ENCODE peak calls at places on chromosomes 16 and 17, in six cellular contexts. W, F, G, Q, I and N are unnamed samples.

GRCh38 chr16:20398603-20399002 is 5.9 kb downstream of the PDILT start:
- DNase-seq in W (no peak), F (no peak), G (no peak), Q (no peak), I (no peak), N (no peak)

GRCh38 chr16:11796227-11797165 is 562 bp downstream of the ZC3H7A start:
- DNase-seq in W (no peak), F (peak; percentile 70), G (no peak), Q (no peak), I (peak; percentile 44), N (peak; percentile 68)

GRCh38 chr16:49833055-49833454 is 22.9 kb downstream of the ZNF423 start:
- DNase-seq in W (no peak), F (no peak), G (no peak), Q (no peak), I (no peak), N (peak; percentile 44)

GRCh38 chr16:763386-763785 is 2.9 kb downstream of the MSLN start:
- DNase-seq in W (no peak), F (no peak), G (no peak), Q (no peak), I (no peak), N (no peak)

GRCh38 chr17:2418572-2418971 is 17.7 kb upstream of the MNT start:
- DNase-seq in W (no peak), F (no peak), G (no peak), Q (no peak), I (no peak), N (no peak)

GRCh38 chr17:17783825-17784598 is 52.8 kb downstream of the SREBF1 start:
- DNase-seq in W (no peak), F (peak; percentile 68), G (no peak), Q (no peak), I (no peak), N (peak; percentile 58)

GRCh38 chr17:27741361-27741861 is 58.9 kb downstream of the NOS2 start:
- DNase-seq in W (no peak), F (no peak), G (no peak), Q (peak; percentile 21), I (no peak), N (no peak)

GRCh38 chr17:82793974-82794620 is 42.2 kb downstream of the TBCD start:
- DNase-seq in W (no peak), F (no peak), G (no peak), Q (no peak), I (no peak), N (no peak)

GRCh38 chr17:81276781-81277180 is 18.3 kb downstream of the SLC38A10 start:
- DNase-seq in W (no peak), F (no peak), G (no peak), Q (no peak), I (no peak), N (peak; percentile 30)

GRCh38 chr17:31722251-31723056 is 136.6 kb downstream of the COPRS start:
- DNase-seq in W (no peak), F (no peak), G (no peak), Q (no peak), I (no peak), N (no peak)

GRCh38 chr16:24846548-24847357 is 990 bp downstream of the SLC5A11 start:
- DNase-seq in W (no peak), F (no peak), G (no peak), Q (no peak), I (no peak), N (no peak)

GRCh38 chr17:68422821-68423220 is 34.5 kb downstream of the WIPI1 start:
- DNase-seq in W (no peak), F (no peak), G (no peak), Q (no peak), I (no peak), N (no peak)

GRCh38 chr16:893360-893759 is 77.4 kb downstream of the LMF1 start:
- DNase-seq in W (no peak), F (no peak), G (no peak), Q (no peak), I (no peak), N (no peak)

GRCh38 chr17:80481284-80482057 is 5.1 kb upstream of the NPTX1 start:
- DNase-seq in W (no peak), F (no peak), G (no peak), Q (no peak), I (no peak), N (no peak)

GRCh38 chr17:50060951-50061712 is 5.2 kb downstream of the ITGA3 start:
- DNase-seq in W (no peak), F (no peak), G (no peak), Q (peak; percentile 72), I (no peak), N (peak; percentile 75)

GRCh38 chr17:57519199-57519598 is 225.9 kb downstream of the CCDC182 start:
- DNase-seq in W (no peak), F (no peak), G (no peak), Q (peak; percentile 63), I (no peak), N (no peak)

GRCh38 chr16:11350531-11351335 is 5.5 kb downstream of the RMI2 start:
- DNase-seq in W (no peak), F (no peak), G (no peak), Q (no peak), I (no peak), N (peak; percentile 10)

GRCh38 chr16:4734730-4735575 is 616 bp downstream of the DNAAF8 start:
- DNase-seq in W (no peak), F (peak; percentile 86), G (peak; percentile 93), Q (peak; percentile 45), I (peak; percentile 81), N (peak; percentile 95)

GRCh38 chr17:78460951-78461944 is 82.8 kb downstream of the PGS1 start:
- DNase-seq in W (no peak), F (no peak), G (no peak), Q (no peak), I (no peak), N (no peak)

GRCh38 chr17:67671492-67671891 is 46.2 kb upstream of the NOL11 start:
- DNase-seq in W (no peak), F (no peak), G (no peak), Q (no peak), I (no peak), N (no peak)

GRCh38 chr16:88789593-88789992 is 4.6 kb upstream of the PIEZO1 start:
- DNase-seq in W (no peak), F (no peak), G (no peak), Q (no peak), I (no peak), N (no peak)

GRCh38 chr17:75642221-75643032 is 9.2 kb downstream of the SMIM5 start:
- DNase-seq in W (no peak), F (no peak), G (no peak), Q (peak; percentile 40), I (peak; percentile 11), N (peak; percentile 74)

GRCh38 chr17:77375917-77376651 is 235.3 kb downstream of the SEC14L1 start:
- DNase-seq in W (no peak), F (no peak), G (no peak), Q (no peak), I (no peak), N (peak; percentile 64)

GRCh38 chr16:52203096-52203495 is 343.8 kb downstream of the TOX3 start:
- DNase-seq in W (peak; percentile 13), F (no peak), G (no peak), Q (peak; percentile 68), I (no peak), N (no peak)

GRCh38 chr17:71580220-71580619 is 540.6 kb upstream of the SOX9 start:
- DNase-seq in W (no peak), F (no peak), G (no peak), Q (peak; percentile 71), I (no peak), N (no peak)